ENCODE peak calls at places on chromosomes 7 and 10, in five cellular contexts. One of them, this sample, is unnamed.

GRCh38 chr10:125002423-125003145 is 60.7 kb downstream of the ZRANB1 start:
- DNase-seq in germinal center: no peak
- DNase-seq in activated naive CD4-positive, alpha-beta T cell treated with Interleukin-2 at 50 U/mL for 16 hours: no peak
- DNase-seq in stimulated activated CD4-positive, alpha-beta T cell treated with anti-CD3 and anti-CD28 coated beads, TNF-alpha, amount 100 ng/mL, for 4 hours: no peak
- DNase-seq in T1000: no peak
- DNase-seq in this sample: no peak

GRCh38 chr7:50309130-50309478 is 4.6 kb downstream of the IKZF1 start:
- DNase-seq in stimulated activated CD4-positive, alpha-beta T cell treated with anti-CD3 and anti-CD28 coated beads, TNF-alpha, amount 100 ng/mL, for 4 hours: no peak
- DNase-seq in activated naive CD4-positive, alpha-beta T cell treated with Interleukin-2 at 50 U/mL for 16 hours: no peak
- DNase-seq in germinal center: no peak
- DNase-seq in T1000: no peak
- DNase-seq in this sample: no peak

GRCh38 chr7:149476791-149477190 is 15.9 kb upstream of the ZNF777 start:
- DNase-seq in germinal center: no peak
- DNase-seq in activated naive CD4-positive, alpha-beta T cell treated with Interleukin-2 at 50 U/mL for 16 hours: no peak
- DNase-seq in T1000: no peak
- DNase-seq in stimulated activated CD4-positive, alpha-beta T cell treated with anti-CD3 and anti-CD28 coated beads, TNF-alpha, amount 100 ng/mL, for 4 hours: no peak
- DNase-seq in this sample: no peak

GRCh38 chr7:82275342-82275741 is 168.2 kb downstream of the CACNA2D1 start:
- DNase-seq in T1000: no peak
- DNase-seq in germinal center: no peak
- DNase-seq in stimulated activated CD4-positive, alpha-beta T cell treated with anti-CD3 and anti-CD28 coated beads, TNF-alpha, amount 100 ng/mL, for 4 hours: no peak
- DNase-seq in activated naive CD4-positive, alpha-beta T cell treated with Interleukin-2 at 50 U/mL for 16 hours: no peak
- DNase-seq in this sample: no peak

GRCh38 chr7:22723171-22723601 is 3.8 kb upstream of the IL6 start:
- DNase-seq in germinal center: no peak
- DNase-seq in activated naive CD4-positive, alpha-beta T cell treated with Interleukin-2 at 50 U/mL for 16 hours: no peak
- DNase-seq in stimulated activated CD4-positive, alpha-beta T cell treated with anti-CD3 and anti-CD28 coated beads, TNF-alpha, amount 100 ng/mL, for 4 hours: no peak
- DNase-seq in T1000: no peak
- DNase-seq in this sample: no peak

GRCh38 chr7:12653127-12653917 is 34.1 kb upstream of the ARL4A start:
- DNase-seq in activated naive CD4-positive, alpha-beta T cell treated with Interleukin-2 at 50 U/mL for 16 hours: no peak
- DNase-seq in stimulated activated CD4-positive, alpha-beta T cell treated with anti-CD3 and anti-CD28 coated beads, TNF-alpha, amount 100 ng/mL, for 4 hours: no peak
- DNase-seq in germinal center: no peak
- DNase-seq in T1000: no peak
- DNase-seq in this sample: no peak

GRCh38 chr7:154868901-154869300 is 134.0 kb downstream of the PAXIP1 start:
- DNase-seq in germinal center: no peak
- DNase-seq in activated naive CD4-positive, alpha-beta T cell treated with Interleukin-2 at 50 U/mL for 16 hours: no peak
- DNase-seq in T1000: no peak
- DNase-seq in stimulated activated CD4-positive, alpha-beta T cell treated with anti-CD3 and anti-CD28 coated beads, TNF-alpha, amount 100 ng/mL, for 4 hours: no peak
- DNase-seq in this sample: no peak

GRCh38 chr7:30674420-30674819 is 7.8 kb downstream of the CRHR2 start:
- DNase-seq in activated naive CD4-positive, alpha-beta T cell treated with Interleukin-2 at 50 U/mL for 16 hours: no peak
- DNase-seq in T1000: no peak
- DNase-seq in stimulated activated CD4-positive, alpha-beta T cell treated with anti-CD3 and anti-CD28 coated beads, TNF-alpha, amount 100 ng/mL, for 4 hours: no peak
- DNase-seq in germinal center: no peak
- DNase-seq in this sample: no peak

GRCh38 chr7:54858008-54858692 is 99.1 kb upstream of the SEC61G start:
- DNase-seq in activated naive CD4-positive, alpha-beta T cell treated with Interleukin-2 at 50 U/mL for 16 hours: no peak
- DNase-seq in germinal center: no peak
- DNase-seq in T1000: no peak
- DNase-seq in stimulated activated CD4-positive, alpha-beta T cell treated with anti-CD3 and anti-CD28 coated beads, TNF-alpha, amount 100 ng/mL, for 4 hours: no peak
- DNase-seq in this sample: no peak

GRCh38 chr10:30999084-30999712 is 32.5 kb downstream of the ZNF438 start:
- DNase-seq in germinal center: no peak
- DNase-seq in activated naive CD4-positive, alpha-beta T cell treated with Interleukin-2 at 50 U/mL for 16 hours: no peak
- DNase-seq in T1000: no peak
- DNase-seq in stimulated activated CD4-positive, alpha-beta T cell treated with anti-CD3 and anti-CD28 coated beads, TNF-alpha, amount 100 ng/mL, for 4 hours: no peak
- DNase-seq in this sample: no peak

GRCh38 chr10:5900247-5900646 is 10.2 kb downstream of the FBH1 start:
- DNase-seq in stimulated activated CD4-positive, alpha-beta T cell treated with anti-CD3 and anti-CD28 coated beads, TNF-alpha, amount 100 ng/mL, for 4 hours: no peak
- DNase-seq in T1000: no peak
- DNase-seq in activated naive CD4-positive, alpha-beta T cell treated with Interleukin-2 at 50 U/mL for 16 hours: no peak
- DNase-seq in germinal center: no peak
- DNase-seq in this sample: no peak

GRCh38 chr10:110208614-110209398 is 1.4 kb downstream of the MXI1 start:
- DNase-seq in germinal center: peak
- DNase-seq in T1000: no peak
- DNase-seq in stimulated activated CD4-positive, alpha-beta T cell treated with anti-CD3 and anti-CD28 coated beads, TNF-alpha, amount 100 ng/mL, for 4 hours: no peak
- DNase-seq in activated naive CD4-positive, alpha-beta T cell treated with Interleukin-2 at 50 U/mL for 16 hours: peak
- DNase-seq in this sample: no peak

GRCh38 chr7:155206286-155207020 is 91.2 kb upstream of the INSIG1 start:
- DNase-seq in germinal center: peak
- DNase-seq in stimulated activated CD4-positive, alpha-beta T cell treated with anti-CD3 and anti-CD28 coated beads, TNF-alpha, amount 100 ng/mL, for 4 hours: no peak
- DNase-seq in T1000: peak
- DNase-seq in activated naive CD4-positive, alpha-beta T cell treated with Interleukin-2 at 50 U/mL for 16 hours: peak
- DNase-seq in this sample: no peak